ENCODE peak calls at places on chromosome 12, in nine cellular contexts. One of them, this sample, is unnamed.

GRCh38 chr12:131907379-131908081 is 13.1 kb downstream of the ULK1 start:
- DNase-seq in ecto neural progenitor cell: no peak
- DNase-seq in stimulated activated CD4-positive, alpha-beta T cell treated with anti-CD3 and anti-CD28 coated beads, Interleukin-2, amount 100 ng/mL, for 24 hours: no peak
- DNase-seq in CD4-positive, alpha-beta T cell: no peak
- DNase-seq in RCC 7860: no peak
- DNase-seq in GM23248: no peak
- DNase-seq in activated CD4-positive, alpha-beta memory T cell treated with anti-CD3 and anti-CD28 coated beads, Interleukin-2, amount 10 ng/mL, durations not matched to agents 7 days and 5 days: no peak
- DNase-seq in foreskin fibroblast: no peak
- DNase-seq in BE2C: peak; percentile 8
- DNase-seq in this sample: no peak

GRCh38 chr12:118582863-118583262 is 206.5 kb downstream of the SUDS3 start:
- DNase-seq in ecto neural progenitor cell: no peak
- DNase-seq in stimulated activated CD4-positive, alpha-beta T cell treated with anti-CD3 and anti-CD28 coated beads, Interleukin-2, amount 100 ng/mL, for 24 hours: no peak
- DNase-seq in CD4-positive, alpha-beta T cell: no peak
- DNase-seq in RCC 7860: no peak
- DNase-seq in GM23248: no peak
- DNase-seq in activated CD4-positive, alpha-beta memory T cell treated with anti-CD3 and anti-CD28 coated beads, Interleukin-2, amount 10 ng/mL, durations not matched to agents 7 days and 5 days: no peak
- DNase-seq in foreskin fibroblast: no peak
- DNase-seq in BE2C: no peak
- DNase-seq in this sample: no peak

GRCh38 chr12:49974231-49974675 is 1.5 kb downstream of the AQP6 start:
- DNase-seq in ecto neural progenitor cell: peak; percentile 82
- DNase-seq in stimulated activated CD4-positive, alpha-beta T cell treated with anti-CD3 and anti-CD28 coated beads, Interleukin-2, amount 100 ng/mL, for 24 hours: no peak
- DNase-seq in CD4-positive, alpha-beta T cell: no peak
- DNase-seq in RCC 7860: no peak
- DNase-seq in GM23248: peak; percentile 45
- DNase-seq in activated CD4-positive, alpha-beta memory T cell treated with anti-CD3 and anti-CD28 coated beads, Interleukin-2, amount 10 ng/mL, durations not matched to agents 7 days and 5 days: no peak
- DNase-seq in foreskin fibroblast: peak; percentile 68
- DNase-seq in BE2C: peak; percentile 91
- DNase-seq in this sample: peak; percentile 20

GRCh38 chr12:19800884-19801283 is 361.6 kb downstream of the AEBP2 start:
- DNase-seq in ecto neural progenitor cell: no peak
- DNase-seq in stimulated activated CD4-positive, alpha-beta T cell treated with anti-CD3 and anti-CD28 coated beads, Interleukin-2, amount 100 ng/mL, for 24 hours: no peak
- DNase-seq in CD4-positive, alpha-beta T cell: no peak
- DNase-seq in RCC 7860: no peak
- DNase-seq in GM23248: no peak
- DNase-seq in activated CD4-positive, alpha-beta memory T cell treated with anti-CD3 and anti-CD28 coated beads, Interleukin-2, amount 10 ng/mL, durations not matched to agents 7 days and 5 days: no peak
- DNase-seq in foreskin fibroblast: no peak
- DNase-seq in BE2C: no peak
- DNase-seq in this sample: no peak

GRCh38 chr12:7937867-7938506 is 2.0 kb upstream of the SLC2A3 start:
- DNase-seq in ecto neural progenitor cell: no peak
- DNase-seq in stimulated activated CD4-positive, alpha-beta T cell treated with anti-CD3 and anti-CD28 coated beads, Interleukin-2, amount 100 ng/mL, for 24 hours: no peak
- DNase-seq in CD4-positive, alpha-beta T cell: no peak
- DNase-seq in RCC 7860: no peak
- DNase-seq in GM23248: peak; percentile 58
- DNase-seq in activated CD4-positive, alpha-beta memory T cell treated with anti-CD3 and anti-CD28 coated beads, Interleukin-2, amount 10 ng/mL, durations not matched to agents 7 days and 5 days: peak; percentile 49
- DNase-seq in foreskin fibroblast: peak; percentile 56
- DNase-seq in BE2C: no peak
- DNase-seq in this sample: no peak

GRCh38 chr12:74170645-74171477 is 366.8 kb upstream of the ATXN7L3B start:
- DNase-seq in ecto neural progenitor cell: no peak
- DNase-seq in stimulated activated CD4-positive, alpha-beta T cell treated with anti-CD3 and anti-CD28 coated beads, Interleukin-2, amount 100 ng/mL, for 24 hours: no peak
- DNase-seq in CD4-positive, alpha-beta T cell: no peak
- DNase-seq in RCC 7860: no peak
- DNase-seq in GM23248: no peak
- DNase-seq in activated CD4-positive, alpha-beta memory T cell treated with anti-CD3 and anti-CD28 coated beads, Interleukin-2, amount 10 ng/mL, durations not matched to agents 7 days and 5 days: no peak
- DNase-seq in foreskin fibroblast: no peak
- DNase-seq in BE2C: no peak
- DNase-seq in this sample: no peak

GRCh38 chr12:57229041-57229633 is 374 bp upstream of the SHMT2 start:
- DNase-seq in ecto neural progenitor cell: no peak
- DNase-seq in stimulated activated CD4-positive, alpha-beta T cell treated with anti-CD3 and anti-CD28 coated beads, Interleukin-2, amount 100 ng/mL, for 24 hours: no peak
- DNase-seq in CD4-positive, alpha-beta T cell: no peak
- DNase-seq in RCC 7860: peak; percentile 18
- DNase-seq in GM23248: peak; percentile 51
- DNase-seq in activated CD4-positive, alpha-beta memory T cell treated with anti-CD3 and anti-CD28 coated beads, Interleukin-2, amount 10 ng/mL, durations not matched to agents 7 days and 5 days: peak; percentile 34
- DNase-seq in foreskin fibroblast: no peak
- DNase-seq in BE2C: peak; percentile 1
- DNase-seq in this sample: no peak

GRCh38 chr12:106886921-106887320 is 68.8 kb upstream of the TMEM263 start:
- DNase-seq in ecto neural progenitor cell: no peak
- DNase-seq in stimulated activated CD4-positive, alpha-beta T cell treated with anti-CD3 and anti-CD28 coated beads, Interleukin-2, amount 100 ng/mL, for 24 hours: no peak
- DNase-seq in CD4-positive, alpha-beta T cell: no peak
- DNase-seq in RCC 7860: no peak
- DNase-seq in GM23248: no peak
- DNase-seq in activated CD4-positive, alpha-beta memory T cell treated with anti-CD3 and anti-CD28 coated beads, Interleukin-2, amount 10 ng/mL, durations not matched to agents 7 days and 5 days: no peak
- DNase-seq in foreskin fibroblast: no peak
- DNase-seq in BE2C: no peak
- DNase-seq in this sample: no peak

GRCh38 chr12:124964836-124965462 is 24.0 kb downstream of the DHX37 start:
- DNase-seq in ecto neural progenitor cell: no peak
- DNase-seq in stimulated activated CD4-positive, alpha-beta T cell treated with anti-CD3 and anti-CD28 coated beads, Interleukin-2, amount 100 ng/mL, for 24 hours: no peak
- DNase-seq in CD4-positive, alpha-beta T cell: no peak
- DNase-seq in RCC 7860: no peak
- DNase-seq in GM23248: no peak
- DNase-seq in activated CD4-positive, alpha-beta memory T cell treated with anti-CD3 and anti-CD28 coated beads, Interleukin-2, amount 10 ng/mL, durations not matched to agents 7 days and 5 days: no peak
- DNase-seq in foreskin fibroblast: no peak
- DNase-seq in BE2C: no peak
- DNase-seq in this sample: no peak

GRCh38 chr12:61810486-61810885 is 449.7 kb upstream of the USP15 start:
- DNase-seq in ecto neural progenitor cell: no peak
- DNase-seq in stimulated activated CD4-positive, alpha-beta T cell treated with anti-CD3 and anti-CD28 coated beads, Interleukin-2, amount 100 ng/mL, for 24 hours: no peak
- DNase-seq in CD4-positive, alpha-beta T cell: no peak
- DNase-seq in RCC 7860: no peak
- DNase-seq in GM23248: no peak
- DNase-seq in activated CD4-positive, alpha-beta memory T cell treated with anti-CD3 and anti-CD28 coated beads, Interleukin-2, amount 10 ng/mL, durations not matched to agents 7 days and 5 days: no peak
- DNase-seq in foreskin fibroblast: no peak
- DNase-seq in BE2C: no peak
- DNase-seq in this sample: no peak

GRCh38 chr12:63068857-63069442 is 82.1 kb downstream of the AVPR1A start:
- DNase-seq in ecto neural progenitor cell: no peak
- DNase-seq in stimulated activated CD4-positive, alpha-beta T cell treated with anti-CD3 and anti-CD28 coated beads, Interleukin-2, amount 100 ng/mL, for 24 hours: no peak
- DNase-seq in CD4-positive, alpha-beta T cell: no peak
- DNase-seq in RCC 7860: peak; percentile 41
- DNase-seq in GM23248: peak; percentile 75
- DNase-seq in activated CD4-positive, alpha-beta memory T cell treated with anti-CD3 and anti-CD28 coated beads, Interleukin-2, amount 10 ng/mL, durations not matched to agents 7 days and 5 days: no peak
- DNase-seq in foreskin fibroblast: peak; percentile 42
- DNase-seq in BE2C: no peak
- DNase-seq in this sample: no peak

GRCh38 chr12:107027304-107028053 is 40.5 kb upstream of the MTERF2 start:
- DNase-seq in ecto neural progenitor cell: no peak
- DNase-seq in stimulated activated CD4-positive, alpha-beta T cell treated with anti-CD3 and anti-CD28 coated beads, Interleukin-2, amount 100 ng/mL, for 24 hours: no peak
- DNase-seq in CD4-positive, alpha-beta T cell: no peak
- DNase-seq in RCC 7860: peak; percentile 80
- DNase-seq in GM23248: peak; percentile 97
- DNase-seq in activated CD4-positive, alpha-beta memory T cell treated with anti-CD3 and anti-CD28 coated beads, Interleukin-2, amount 10 ng/mL, durations not matched to agents 7 days and 5 days: no peak
- DNase-seq in foreskin fibroblast: peak; percentile 82
- DNase-seq in BE2C: no peak
- DNase-seq in this sample: peak; percentile 9

GRCh38 chr12:114858388-114859146 is 174.6 kb upstream of the TBX3 start:
- DNase-seq in ecto neural progenitor cell: no peak
- DNase-seq in stimulated activated CD4-positive, alpha-beta T cell treated with anti-CD3 and anti-CD28 coated beads, Interleukin-2, amount 100 ng/mL, for 24 hours: no peak
- DNase-seq in CD4-positive, alpha-beta T cell: no peak
- DNase-seq in RCC 7860: no peak
- DNase-seq in GM23248: no peak
- DNase-seq in activated CD4-positive, alpha-beta memory T cell treated with anti-CD3 and anti-CD28 coated beads, Interleukin-2, amount 10 ng/mL, durations not matched to agents 7 days and 5 days: no peak
- DNase-seq in foreskin fibroblast: no peak
- DNase-seq in BE2C: no peak
- DNase-seq in this sample: no peak

GRCh38 chr12:97456792-97457191 is 5.8 kb upstream of the RMST start:
- DNase-seq in ecto neural progenitor cell: no peak
- DNase-seq in stimulated activated CD4-positive, alpha-beta T cell treated with anti-CD3 and anti-CD28 coated beads, Interleukin-2, amount 100 ng/mL, for 24 hours: no peak
- DNase-seq in CD4-positive, alpha-beta T cell: no peak
- DNase-seq in RCC 7860: no peak
- DNase-seq in GM23248: no peak
- DNase-seq in activated CD4-positive, alpha-beta memory T cell treated with anti-CD3 and anti-CD28 coated beads, Interleukin-2, amount 10 ng/mL, durations not matched to agents 7 days and 5 days: no peak
- DNase-seq in foreskin fibroblast: no peak
- DNase-seq in BE2C: no peak
- DNase-seq in this sample: no peak

GRCh38 chr12:52521581-52522266 is 1.5 kb upstream of the KRT5 start:
- DNase-seq in ecto neural progenitor cell: peak; percentile 50
- DNase-seq in stimulated activated CD4-positive, alpha-beta T cell treated with anti-CD3 and anti-CD28 coated beads, Interleukin-2, amount 100 ng/mL, for 24 hours: no peak
- DNase-seq in CD4-positive, alpha-beta T cell: no peak
- DNase-seq in RCC 7860: peak; percentile 23
- DNase-seq in GM23248: peak; percentile 64
- DNase-seq in activated CD4-positive, alpha-beta memory T cell treated with anti-CD3 and anti-CD28 coated beads, Interleukin-2, amount 10 ng/mL, durations not matched to agents 7 days and 5 days: peak; percentile 9
- DNase-seq in foreskin fibroblast: no peak
- DNase-seq in BE2C: no peak
- DNase-seq in this sample: no peak

GRCh38 chr12:6914246-6914947 is at the start of gene ENO2:
- DNase-seq in ecto neural progenitor cell: peak; percentile 85
- DNase-seq in stimulated activated CD4-positive, alpha-beta T cell treated with anti-CD3 and anti-CD28 coated beads, Interleukin-2, amount 100 ng/mL, for 24 hours: peak; percentile 84
- DNase-seq in CD4-positive, alpha-beta T cell: peak; percentile 72
- DNase-seq in RCC 7860: peak; percentile 16
- DNase-seq in GM23248: peak; percentile 92
- DNase-seq in activated CD4-positive, alpha-beta memory T cell treated with anti-CD3 and anti-CD28 coated beads, Interleukin-2, amount 10 ng/mL, durations not matched to agents 7 days and 5 days: peak; percentile 86
- DNase-seq in foreskin fibroblast: peak; percentile 78
- DNase-seq in BE2C: peak; percentile 85
- DNase-seq in this sample: peak; percentile 56

GRCh38 chr12:69437073-69437472 is 33.1 kb upstream of the FRS2 start:
- DNase-seq in ecto neural progenitor cell: no peak
- DNase-seq in stimulated activated CD4-positive, alpha-beta T cell treated with anti-CD3 and anti-CD28 coated beads, Interleukin-2, amount 100 ng/mL, for 24 hours: no peak
- DNase-seq in CD4-positive, alpha-beta T cell: no peak
- DNase-seq in RCC 7860: no peak
- DNase-seq in GM23248: no peak
- DNase-seq in activated CD4-positive, alpha-beta memory T cell treated with anti-CD3 and anti-CD28 coated beads, Interleukin-2, amount 10 ng/mL, durations not matched to agents 7 days and 5 days: no peak
- DNase-seq in foreskin fibroblast: no peak
- DNase-seq in BE2C: no peak
- DNase-seq in this sample: no peak

GRCh38 chr12:91017511-91018263 is 12.9 kb upstream of the EPYC start:
- DNase-seq in ecto neural progenitor cell: no peak
- DNase-seq in stimulated activated CD4-positive, alpha-beta T cell treated with anti-CD3 and anti-CD28 coated beads, Interleukin-2, amount 100 ng/mL, for 24 hours: no peak
- DNase-seq in CD4-positive, alpha-beta T cell: no peak
- DNase-seq in RCC 7860: no peak
- DNase-seq in GM23248: no peak
- DNase-seq in activated CD4-positive, alpha-beta memory T cell treated with anti-CD3 and anti-CD28 coated beads, Interleukin-2, amount 10 ng/mL, durations not matched to agents 7 days and 5 days: no peak
- DNase-seq in foreskin fibroblast: no peak
- DNase-seq in BE2C: no peak
- DNase-seq in this sample: no peak

This sample was measured in gastrocnemius medialis.